ENCODE peak calls at places on chromosomes 1 and 21, in five cellular contexts. C, P, V, R and J are unnamed samples.

GRCh38 chr1:17071794-17072193 is 18.0 kb upstream of the SDHB start:
- DNase-seq in C (no peak), P (no peak), V (no peak), R (no peak), J (no peak)

GRCh38 chr1:21931171-21932093 is 5.7 kb downstream of the HSPG2 start:
- DNase-seq in C (no peak), P (peak; percentile 43), V (peak; percentile 78), R (no peak), J (peak; percentile 87)

GRCh38 chr1:184326278-184326677 is 60.6 kb upstream of the C1orf21 start:
- DNase-seq in C (no peak), P (peak; percentile 9), V (no peak), R (no peak), J (no peak)

GRCh38 chr1:207454046-207454964 is at the start of gene CR2:
- DNase-seq in C (peak; percentile 93), P (peak; percentile 43), V (peak; percentile 16), R (peak; percentile 81), J (no peak)

GRCh38 chr1:211323156-211324063 is 3.2 kb upstream of the TRAF5 start:
- DNase-seq in C (peak; percentile 85), P (peak; percentile 66), V (no peak), R (peak; percentile 77), J (peak; percentile 78)

GRCh38 chr1:204924013-204924759 is 53.5 kb downstream of the NFASC start:
- DNase-seq in C (peak; percentile 93), P (peak; percentile 14), V (no peak), R (peak; percentile 20), J (peak; percentile 12)

GRCh38 chr21:16176570-16176969 is 446.8 kb downstream of the USP25 start:
- DNase-seq in C (no peak), P (no peak), V (no peak), R (no peak), J (no peak)

GRCh38 chr1:157377216-157377821 is 175.0 kb downstream of the FCRL5 start:
- DNase-seq in C (peak; percentile 83), P (peak; percentile 27), V (no peak), R (peak; percentile 72), J (peak; percentile 52)

GRCh38 chr21:37868896-37869295 is 47.4 kb downstream of the KCNJ6 start:
- DNase-seq in C (no peak), P (peak; percentile 12), V (no peak), R (no peak), J (peak; percentile 56)

GRCh38 chr1:209389258-209389657 is 194.3 kb upstream of the CAMK1G start:
- DNase-seq in C (no peak), P (peak; percentile 100), V (no peak), R (no peak), J (peak; percentile 82)

GRCh38 chr1:244409648-244410164 is 42.0 kb downstream of the ADSS2 start:
- DNase-seq in C (no peak), P (no peak), V (no peak), R (no peak), J (no peak)
- H3K36me3 ChIP-seq in C (peaks cover 45% of the 10 kb centered on the region), P (peaks cover 17% of the 10 kb centered on the region), V (peaks cover 84% of the 10 kb centered on the region), R (peaks cover 22% of the 10 kb centered on the region), J (peaks cover 32% of the 10 kb centered on the region)

GRCh38 chr1:112674440-112674985 is at the start of gene MOV10:
- DNase-seq in C (peak; percentile 89), P (peak; percentile 73), V (peak; percentile 81), R (peak; percentile 86), J (peak; percentile 59)
- TF ChIP-seq CTCF in C (no peak), P (no peak), V (no peak), R (no peak), J (no peak)

GRCh38 chr1:18750600-18750999 is 108.9 kb downstream of the TAS1R2 start:
- DNase-seq in C (no peak), P (no peak), V (no peak), R (no peak), J (no peak)
- H3K27me3 ChIP-seq in C (peaks cover 11% of the 10 kb centered on the region), P (peaks cover 2% of the 10 kb centered on the region), V (peaks cover 97% of the 10 kb centered on the region), R (peaks cover 84% of the 10 kb centered on the region), J (no peaks in the 10 kb centered on the region)

DNA sequence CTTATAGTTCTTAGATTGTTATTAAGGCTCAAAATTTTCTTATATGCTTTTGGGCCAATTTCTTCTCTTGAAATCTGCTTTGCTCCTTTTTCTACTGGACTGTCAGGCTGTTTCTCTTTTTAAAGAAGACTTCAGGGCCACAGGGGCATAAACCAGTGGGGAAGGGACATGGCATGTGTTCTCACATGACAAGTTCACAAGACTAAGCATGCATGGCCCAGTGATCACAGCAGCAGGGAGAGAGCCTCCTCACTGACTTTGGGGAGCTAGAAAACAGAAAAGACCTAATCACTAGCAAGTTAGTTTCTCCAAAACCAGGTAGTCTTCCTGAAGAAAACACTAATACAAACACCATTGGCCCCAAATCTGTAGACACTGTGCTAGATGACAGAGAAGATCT is 64.8 kb downstream of the RAB3GAP2 start:
- DNase-seq in C (no peak), P (no peak), V (no peak), R (no peak), J (no peak)
- H3K36me3 ChIP-seq in C (peaks cover 30% of the 10 kb centered on the region), P (peaks cover 6% of the 10 kb centered on the region), V (peaks cover 70% of the 10 kb centered on the region), R (peaks cover 3% of the 10 kb centered on the region), J (peaks cover 26% of the 10 kb centered on the region)

GRCh38 chr1:243409284-243409683 is 153.4 kb downstream of the SDCCAG8 start:
- DNase-seq in C (peak; percentile 47), P (no peak), V (no peak), R (no peak), J (no peak)
- TF ChIP-seq CTCF in C (peak; percentile 67), P (peak; percentile 2), V (no peak), R (peak; percentile 42), J (peak; percentile 43)

GRCh38 chr1:2322065-2322571 is 69.2 kb downstream of the MORN1 start:
- DNase-seq in C (peak; percentile 67), P (peak; percentile 21), V (peak; percentile 75), R (peak; percentile 89), J (peak; percentile 90)
- H3K27me3 ChIP-seq in C (no peaks in the 10 kb centered on the region), P (peaks cover 11% of the 10 kb centered on the region), V (peaks cover 13% of the 10 kb centered on the region), R (peaks cover 13% of the 10 kb centered on the region), J (no peaks in the 10 kb centered on the region)

GRCh38 chr1:101344745-101345144 is 107.9 kb downstream of the S1PR1 start:
- DNase-seq in C (no peak), P (no peak), V (no peak), R (no peak), J (no peak)
- H3K36me3 ChIP-seq in C (no peaks in the 10 kb centered on the region), P (no peaks in the 10 kb centered on the region), V (no peaks in the 10 kb centered on the region), R (no peaks in the 10 kb centered on the region), J (no peaks in the 10 kb centered on the region)

DNA sequence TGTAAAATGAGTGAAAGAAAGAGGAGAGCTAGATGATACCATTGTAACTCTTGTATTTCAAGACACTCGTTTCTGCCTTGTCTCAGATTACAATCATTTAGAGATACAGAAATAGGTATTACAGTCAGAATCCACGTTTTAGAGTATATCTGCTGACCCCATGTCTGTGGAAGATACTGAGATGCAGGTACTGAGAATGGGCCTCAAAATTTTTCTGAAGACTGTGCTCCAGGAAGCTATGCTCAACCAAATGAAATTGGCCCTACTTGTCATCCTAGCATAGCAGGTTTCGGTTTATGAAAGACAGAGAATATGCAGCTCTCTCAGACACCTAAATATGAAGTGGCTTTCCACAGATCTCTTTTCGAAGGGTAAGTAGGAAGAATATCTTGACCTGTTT is 6.0 kb upstream of the WARS2 start:
- DNase-seq in C (no peak), P (no peak), V (no peak), R (no peak), J (no peak)
- TF ChIP-seq CTCF in C (no peak), P (no peak), V (no peak), R (no peak), J (no peak)

GRCh38 chr1:235254721-235255120 is 73.3 kb downstream of the ARID4B start:
- DNase-seq in C (no peak), P (no peak), V (no peak), R (no peak), J (no peak)

GRCh38 chr1:235250430-235250829 is 77.5 kb downstream of the ARID4B start:
- DNase-seq in C (no peak), P (no peak), V (no peak), R (no peak), J (no peak)

GRCh38 chr1:235253219-235253640 is 74.7 kb downstream of the ARID4B start:
- DNase-seq in C (peak; percentile 89), P (peak; percentile 70), V (peak; percentile 26), R (peak; percentile 79), J (peak; percentile 67)
- H3K27me3 ChIP-seq in C (no peaks in the 10 kb centered on the region), P (no peaks in the 10 kb centered on the region), V (no peaks in the 10 kb centered on the region), R (no peaks in the 10 kb centered on the region), J (no peaks in the 10 kb centered on the region)

GRCh38 chr1:70247122-70247521 is 25.9 kb downstream of the SRSF11 start:
- DNase-seq in C (no peak), P (no peak), V (no peak), R (no peak), J (no peak)
- H3K36me3 ChIP-seq in C (peaks cover 97% of the 10 kb centered on the region), P (peaks cover 11% of the 10 kb centered on the region), V (peaks cover 96% of the 10 kb centered on the region), R (peaks cover 69% of the 10 kb centered on the region), J (peaks cover 80% of the 10 kb centered on the region)